ENCODE peak calls at places on chromosomes 1 and 21, in four cellular contexts. V is endothelial cell of umbilical vein, L is spleen, A is sigmoid colon. I is an unnamed sample.

GRCh38 chr1:116375884-116376733 is 3.1 kb downstream of the ATP1A1 start:
- DNase-seq in V (peak), L (peak), A (peak), I (peak)

GRCh38 chr1:210618379-210618778 is 289.7 kb downstream of the HHAT start:
- DNase-seq in V (no peak), L (no peak), A (no peak), I (no peak)

GRCh38 chr1:87592156-87592555 is 263.5 kb downstream of the LMO4 start:
- DNase-seq in V (no peak), L (no peak), A (no peak), I (no peak)

GRCh38 chr1:209157514-209158285 is 425.8 kb upstream of the CAMK1G start:
- DNase-seq in V (no peak), L (no peak), A (no peak), I (no peak)

GRCh38 chr21:22806278-22806677 is 1808.1 kb downstream of the NCAM2 start:
- DNase-seq in V (no peak), L (no peak), A (no peak), I (no peak)

GRCh38 chr1:40717960-40718359 is 26.5 kb downstream of the NFYC start:
- DNase-seq in V (no peak), L (no peak), A (no peak), I (no peak)

GRCh38 chr1:12196641-12197482 is 30.1 kb downstream of the TNFRSF1B start:
- DNase-seq in V (no peak), L (peak), A (no peak), I (no peak)

GRCh38 chr1:163155606-163156005 is 47.1 kb downstream of the RGS5 start:
- DNase-seq in V (no peak), L (no peak), A (no peak), I (no peak)

GRCh38 chr1:218850367-218850766 is 323.3 kb upstream of the LYPLAL1 start:
- DNase-seq in V (no peak), L (no peak), A (no peak), I (no peak)

DNA sequence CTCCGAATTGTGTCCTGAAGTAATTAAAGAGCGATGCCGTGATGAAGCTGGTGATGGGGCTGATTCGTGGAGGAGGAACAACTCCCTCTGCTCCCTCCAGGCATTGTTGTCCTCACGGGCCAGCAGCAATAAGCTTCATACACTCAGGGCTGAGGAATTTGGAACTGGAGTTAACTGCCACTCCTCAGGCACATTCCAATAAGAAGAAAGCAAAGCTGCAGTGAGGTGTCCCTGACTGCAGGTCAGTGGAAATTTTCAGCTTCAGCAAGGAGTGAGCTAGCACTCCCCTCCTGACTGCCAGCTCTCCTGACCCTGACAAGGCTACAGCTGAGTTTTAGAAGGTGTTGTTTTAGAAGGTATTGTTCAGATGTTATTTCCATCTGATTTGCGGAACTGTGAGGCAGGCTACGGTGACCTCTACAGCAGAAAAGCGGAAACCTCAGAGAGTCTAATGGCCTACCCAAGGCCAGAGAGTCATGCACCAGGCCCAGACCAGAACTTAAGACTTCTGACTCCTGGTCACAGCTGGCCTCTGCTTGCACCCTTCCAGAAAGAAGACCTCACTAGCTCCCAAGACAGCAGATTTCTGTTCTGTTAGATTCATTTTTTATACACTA is 148.8 kb downstream of the TGFBR3 start:
- DNase-seq in V (peak), L (no peak), A (peak), I (peak)
- H3K27ac ChIP-seq in V (no peak), L (no peak), A (peak), I (peak)

DNA sequence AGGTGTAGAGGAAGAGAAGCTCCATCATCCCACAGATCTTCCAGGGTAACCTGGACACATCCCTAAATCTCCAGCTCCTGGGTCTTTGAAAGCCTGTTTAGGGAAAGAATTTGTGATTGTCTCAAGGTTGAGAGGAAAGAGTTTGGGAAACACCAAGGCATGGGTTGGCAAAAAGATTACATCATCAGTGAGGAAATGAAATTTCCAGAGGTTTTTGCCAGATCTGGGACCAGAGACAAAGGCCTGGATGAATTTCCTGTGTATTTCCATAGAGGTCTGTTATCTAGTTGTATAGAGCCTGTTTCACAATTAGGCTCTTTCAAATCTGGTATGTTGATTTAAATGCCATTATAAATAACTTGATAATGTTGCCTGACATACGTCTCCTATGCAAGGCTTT is 82.3 kb downstream of the GPR89B start:
- DNase-seq in V (peak), L (no peak), A (no peak), I (no peak)
- TF ChIP-seq POLR2AphosphoS5 in V (no peak), L (no peak), A (no peak), I (no peak)

GRCh38 chr1:169689395-169689794 is 22.0 kb downstream of the SELL start:
- DNase-seq in V (no peak), L (no peak), A (no peak), I (no peak)
- H3K27ac ChIP-seq in V (no peak), L (no peak), A (no peak), I (no peak)

GRCh38 chr1:185735667-185736105 is 1.5 kb downstream of the HMCN1 start:
- DNase-seq in V (peak), L (no peak), A (no peak), I (no peak)

GRCh38 chr1:185734929-185735666 is 907 bp downstream of the HMCN1 start:
- DNase-seq in V (peak), L (no peak), A (no peak), I (no peak)

GRCh38 chr1:185741551-185741950 is 7.4 kb downstream of the HMCN1 start:
- DNase-seq in V (no peak), L (no peak), A (no peak), I (no peak)

GRCh38 chr1:185742403-185742802 is 8.2 kb downstream of the HMCN1 start:
- DNase-seq in V (no peak), L (no peak), A (no peak), I (no peak)

GRCh38 chr1:185739967-185740366 is 5.8 kb downstream of the HMCN1 start:
- DNase-seq in V (peak), L (no peak), A (no peak), I (no peak)
- TF ChIP-seq POLR2AphosphoS5 in V (no peak), L (no peak), A (no peak), I (no peak)

GRCh38 chr1:110056284-110056680 is 14.2 kb downstream of the ALX3 start:
- DNase-seq in V (no peak), L (no peak), A (no peak), I (no peak)

GRCh38 chr1:110057963-110058518 is 12.4 kb downstream of the ALX3 start:
- DNase-seq in V (no peak), L (no peak), A (no peak), I (no peak)

GRCh38 chr1:110053557-110054428 is 16.7 kb downstream of the ALX3 start:
- DNase-seq in V (peak), L (peak), A (peak), I (peak)

GRCh38 chr1:110056776-110057175 is 13.7 kb downstream of the ALX3 start:
- DNase-seq in V (no peak), L (no peak), A (no peak), I (no peak)

GRCh38 chr1:110055493-110056283 is 14.8 kb downstream of the ALX3 start:
- DNase-seq in V (no peak), L (no peak), A (no peak), I (no peak)
- H3K27ac ChIP-seq in V (no peak), L (no peak), A (peak), I (no peak)

GRCh38 chr1:229625893-229626831 is at the start of the genes TAF5L and URB2:
- DNase-seq in V (peak), L (peak), A (peak), I (peak)
- TF ChIP-seq POLR2AphosphoS5 in V (peak), L (peak), A (peak), I (no peak)

DNA sequence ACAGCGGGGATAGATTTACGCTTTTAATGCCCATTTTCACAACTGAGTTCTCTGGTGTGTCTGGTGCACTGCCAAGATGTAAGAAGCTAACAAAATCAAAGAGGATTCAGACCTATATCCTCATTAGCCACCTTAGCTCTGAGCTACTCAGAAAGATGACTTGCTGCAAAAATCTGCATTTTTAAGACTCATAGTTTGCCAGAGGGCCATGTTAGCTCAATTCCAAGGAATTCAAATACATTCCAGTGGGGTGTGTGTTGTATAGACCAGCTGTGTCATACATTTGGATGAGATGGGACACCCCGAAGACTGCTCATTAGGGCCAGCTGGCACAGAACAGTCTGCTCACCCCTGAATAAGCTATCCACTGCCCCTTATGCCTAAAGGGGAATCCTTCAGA is 8.9 kb downstream of the DENND2D start:
- DNase-seq in V (no peak), L (no peak), A (no peak), I (no peak)
- H3K27ac ChIP-seq in V (no peak), L (no peak), A (no peak), I (no peak)

GRCh38 chr1:2515763-2516080 is 10.7 kb downstream of the PANK4 start:
- DNase-seq in V (no peak), L (no peak), A (no peak), I (no peak)

GRCh38 chr1:2516946-2517345 is 9.4 kb downstream of the PANK4 start:
- DNase-seq in V (no peak), L (no peak), A (no peak), I (no peak)

GRCh38 chr1:2516124-2516523 is 10.3 kb downstream of the PANK4 start:
- DNase-seq in V (no peak), L (no peak), A (no peak), I (no peak)

GRCh38 chr1:2513939-2514650 is 12.3 kb downstream of the PANK4 start:
- DNase-seq in V (no peak), L (no peak), A (no peak), I (no peak)

DNA sequence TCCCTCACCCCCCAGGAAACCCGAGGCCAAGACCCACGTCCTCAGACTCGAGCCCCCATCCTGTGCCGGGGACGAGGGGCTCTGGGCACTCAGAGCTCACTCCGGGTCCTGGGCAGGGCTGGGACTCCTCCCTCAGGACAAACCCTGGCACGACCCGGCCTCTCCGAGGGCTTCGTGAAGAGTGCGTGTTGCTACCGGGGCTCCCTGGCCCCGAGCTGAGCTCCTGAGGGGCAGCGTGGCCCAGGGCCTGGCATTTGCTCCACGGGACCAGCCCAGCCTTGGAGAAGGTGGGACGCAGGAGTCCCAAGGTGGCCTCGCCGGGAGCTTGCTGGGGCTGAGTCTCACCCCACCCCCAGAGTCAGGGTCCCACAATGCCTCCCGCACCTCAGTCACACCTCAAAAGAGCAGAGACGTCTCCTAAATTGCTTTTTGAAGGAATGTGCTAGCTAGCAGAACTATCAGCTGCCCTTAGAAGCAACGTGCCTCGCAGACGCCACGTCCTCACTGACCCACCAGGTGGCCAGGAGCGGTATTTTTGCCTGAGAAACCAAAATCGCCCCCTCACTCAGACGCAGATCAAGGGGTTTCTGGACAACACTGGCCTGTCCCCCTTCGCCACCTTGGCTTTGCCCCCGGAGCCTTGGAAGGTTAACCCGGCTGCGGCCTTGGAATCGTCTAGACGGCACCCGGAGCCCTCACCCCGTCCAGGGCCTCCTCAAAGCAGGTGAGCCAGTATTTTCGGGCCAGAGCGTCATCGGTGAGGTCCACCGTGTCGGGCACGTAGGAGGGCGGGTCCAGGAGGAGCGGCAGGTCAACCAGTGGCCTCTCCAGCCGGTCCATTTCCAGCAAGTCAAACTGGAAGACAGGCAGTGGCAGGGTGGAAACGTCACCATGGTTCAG is 11.3 kb downstream of the PANK4 start:
- DNase-seq in V (no peak), L (no peak), A (no peak), I (no peak)
- TF ChIP-seq POLR2AphosphoS5 in V (no peak), L (peak), A (no peak), I (no peak)